ENCODE peak calls at places on chromosome X, in five cellular contexts. One of them, this sample, is unnamed.

GRCh38 chrX:133661962-133662839 is 246.9 kb upstream of the GPC4 start:
- DNase-seq in fibroblast of lung: peak; percentile 22
- DNase-seq in left ventricle myocardium inferior: no peak
- DNase-seq in cardiac muscle cell: no peak
- DNase-seq in fibroblast of mammary gland: peak; percentile 81
- DNase-seq in this sample: no peak

GRCh38 chrX:72634321-72634720 is 61.7 kb upstream of the HDAC8 start:
- DNase-seq in fibroblast of lung: peak; percentile 72
- DNase-seq in left ventricle myocardium inferior: no peak
- DNase-seq in cardiac muscle cell: no peak
- DNase-seq in fibroblast of mammary gland: peak; percentile 39
- DNase-seq in this sample: peak; percentile 19

GRCh38 chrX:3609800-3610199 is 103.6 kb downstream of the PRKX start:
- DNase-seq in fibroblast of lung: peak; percentile 22
- DNase-seq in left ventricle myocardium inferior: no peak
- DNase-seq in cardiac muscle cell: no peak
- DNase-seq in fibroblast of mammary gland: peak; percentile 82
- DNase-seq in this sample: peak; percentile 69

GRCh38 chrX:13099121-13099520 is 54.7 kb upstream of the FAM9C start:
- DNase-seq in fibroblast of lung: no peak
- DNase-seq in left ventricle myocardium inferior: no peak
- DNase-seq in cardiac muscle cell: no peak
- DNase-seq in fibroblast of mammary gland: no peak
- DNase-seq in this sample: peak; percentile 54

GRCh38 chrX:149937881-149938426 is 337 bp downstream of the EOLA2 start:
- DNase-seq in fibroblast of lung: peak; percentile 9
- DNase-seq in left ventricle myocardium inferior: peak; percentile 22
- DNase-seq in cardiac muscle cell: no peak
- DNase-seq in fibroblast of mammary gland: no peak
- DNase-seq in this sample: no peak

GRCh38 chrX:24424948-24425347 is 40.1 kb upstream of the PDK3 start:
- DNase-seq in fibroblast of lung: no peak
- DNase-seq in left ventricle myocardium inferior: peak; percentile 25
- DNase-seq in cardiac muscle cell: no peak
- DNase-seq in fibroblast of mammary gland: peak; percentile 79
- DNase-seq in this sample: peak; percentile 6

GRCh38 chrX:38959736-38960534 is 158.7 kb downstream of the MID1IP1 start:
- DNase-seq in fibroblast of lung: peak; percentile 84
- DNase-seq in left ventricle myocardium inferior: no peak
- DNase-seq in cardiac muscle cell: peak; percentile 8
- DNase-seq in fibroblast of mammary gland: peak; percentile 81
- DNase-seq in this sample: peak; percentile 2

GRCh38 chrX:96314974-96315373 is 369.7 kb upstream of the DIAPH2 start:
- DNase-seq in fibroblast of lung: peak; percentile 30
- DNase-seq in left ventricle myocardium inferior: no peak
- DNase-seq in cardiac muscle cell: no peak
- DNase-seq in fibroblast of mammary gland: peak; percentile 79
- DNase-seq in this sample: peak; percentile 5

GRCh38 chrX:70960728-70961127 is 29.8 kb upstream of the SLC7A3 start:
- DNase-seq in fibroblast of lung: no peak
- DNase-seq in left ventricle myocardium inferior: no peak
- DNase-seq in cardiac muscle cell: no peak
- DNase-seq in fibroblast of mammary gland: no peak
- DNase-seq in this sample: peak; percentile 18

GRCh38 chrX:17744896-17745523 is 7.7 kb downstream of the SCML1 start:
- DNase-seq in fibroblast of lung: peak; percentile 34
- DNase-seq in left ventricle myocardium inferior: no peak
- DNase-seq in cardiac muscle cell: no peak
- DNase-seq in fibroblast of mammary gland: peak; percentile 18
- DNase-seq in this sample: peak; percentile 27

GRCh38 chrX:13533726-13534125 is 35.7 kb upstream of the EGFL6 start:
- DNase-seq in fibroblast of lung: peak; percentile 58
- DNase-seq in left ventricle myocardium inferior: no peak
- DNase-seq in cardiac muscle cell: no peak
- DNase-seq in fibroblast of mammary gland: peak; percentile 66
- DNase-seq in this sample: no peak

DNA sequence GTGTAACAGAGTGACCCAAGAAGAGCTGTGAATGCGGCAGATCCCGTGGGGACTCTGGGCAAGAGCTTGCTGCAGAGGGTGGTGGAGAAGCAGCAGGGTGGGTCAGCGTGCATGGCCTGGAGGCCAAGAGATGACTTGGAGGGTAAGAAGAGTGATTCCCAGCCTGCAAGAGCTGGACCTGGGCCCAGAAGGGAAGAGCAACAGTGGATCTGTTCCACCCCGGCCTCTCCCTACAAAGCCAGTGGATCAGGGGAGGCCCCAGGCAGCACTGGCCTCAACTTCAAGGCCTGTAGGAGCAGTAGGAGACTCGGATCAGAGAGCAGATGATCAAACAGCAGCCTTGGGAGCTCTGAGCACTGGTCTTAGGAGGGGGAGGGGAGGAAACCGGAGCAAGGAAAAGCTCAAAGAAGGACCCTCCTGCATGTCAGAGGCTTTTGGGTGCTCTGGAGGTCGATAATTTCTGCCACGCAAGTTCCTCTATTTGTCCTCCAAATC is 7.6 kb downstream of the L1CAM start:
- DNase-seq in fibroblast of lung: no peak
- DNase-seq in left ventricle myocardium inferior: no peak
- DNase-seq in cardiac muscle cell: no peak
- DNase-seq in fibroblast of mammary gland: no peak
- DNase-seq in this sample: no peak
- H3K4me3 ChIP-seq in fibroblast of lung: no peak overlapping the region
- H3K4me3 ChIP-seq in left ventricle myocardium inferior: no peak overlapping the region
- H3K4me3 ChIP-seq in cardiac muscle cell: no peak overlapping the region
- H3K4me3 ChIP-seq in fibroblast of mammary gland: no peak overlapping the region
- H3K4me3 ChIP-seq in this sample: no peak overlapping the region

DNA sequence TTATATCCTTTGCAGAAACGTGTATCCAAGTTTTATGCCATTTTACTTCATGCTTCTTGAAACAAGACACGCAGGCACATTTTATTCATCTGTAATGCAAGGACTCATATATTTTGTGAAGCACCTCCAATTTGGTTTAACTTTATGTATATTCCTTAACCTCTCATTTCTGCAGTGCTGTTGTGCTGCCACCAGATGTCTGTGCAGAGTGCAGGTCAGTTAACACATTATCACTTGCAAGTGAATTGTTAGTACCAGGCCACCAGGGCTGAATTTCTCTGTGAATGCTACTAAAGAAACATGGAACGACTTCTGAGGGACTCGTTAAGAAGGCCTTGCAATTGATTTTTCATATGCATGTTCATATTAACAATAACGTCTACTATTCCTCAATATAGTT is 770.4 kb downstream of the NLGN4X start:
- DNase-seq in fibroblast of lung: no peak
- DNase-seq in left ventricle myocardium inferior: no peak
- DNase-seq in cardiac muscle cell: peak; percentile 7
- DNase-seq in fibroblast of mammary gland: no peak
- DNase-seq in this sample: no peak
- TF ChIP-seq CTCF in fibroblast of lung: no peak
- TF ChIP-seq CTCF in left ventricle myocardium inferior: no peak
- TF ChIP-seq CTCF in cardiac muscle cell: no peak
- TF ChIP-seq CTCF in fibroblast of mammary gland: no peak
- TF ChIP-seq CTCF in this sample: no peak

DNA sequence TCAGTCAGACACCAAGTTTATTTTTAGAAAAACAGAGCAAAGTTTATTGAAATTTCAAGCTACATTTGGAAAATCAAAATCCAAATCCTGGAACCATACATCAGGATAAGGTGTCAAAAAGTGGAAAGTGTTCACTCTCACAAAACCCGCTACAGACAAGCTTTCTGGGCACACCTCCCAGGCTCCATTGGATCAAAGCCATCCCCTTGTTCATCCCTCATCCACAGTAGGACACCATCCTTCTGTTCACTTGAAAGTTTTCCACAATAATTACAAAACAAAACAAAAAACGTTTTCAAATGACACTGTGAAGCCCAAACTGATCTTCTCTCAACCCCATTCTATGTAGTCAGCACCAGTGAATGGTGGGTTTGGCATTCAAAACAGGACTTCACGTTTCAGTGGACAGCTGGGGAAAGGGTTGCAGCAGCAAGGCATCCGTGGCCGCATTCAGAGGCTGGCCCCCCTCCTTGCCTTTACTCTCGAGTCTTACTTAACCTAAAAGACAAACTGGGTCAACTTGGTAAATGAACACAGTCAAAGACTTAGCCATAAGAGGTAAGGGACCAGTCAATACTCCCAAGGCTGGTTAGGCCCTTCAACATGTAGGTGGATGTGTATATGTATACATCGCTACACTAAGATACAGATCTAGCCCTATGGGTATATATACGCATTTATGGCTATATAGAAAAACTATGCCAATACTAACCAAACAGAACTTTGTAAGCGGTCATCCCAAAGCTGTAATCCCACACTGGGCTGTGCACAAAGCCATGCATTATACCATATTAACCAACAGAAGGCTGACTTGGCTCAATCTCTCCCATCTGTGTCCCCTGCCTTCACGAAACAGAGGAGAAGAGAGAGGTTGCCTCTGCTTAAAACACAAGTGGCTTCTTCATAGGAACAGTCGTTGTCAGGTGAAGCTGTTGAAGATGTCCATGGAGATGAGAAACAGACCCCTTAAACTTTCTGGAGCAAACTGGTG is 62.1 kb downstream of the TSC22D3 start:
- DNase-seq in fibroblast of lung: peak; percentile 34
- DNase-seq in left ventricle myocardium inferior: no peak
- DNase-seq in cardiac muscle cell: no peak
- DNase-seq in fibroblast of mammary gland: peak; percentile 43
- DNase-seq in this sample: peak; percentile 36
- H3K4me3 ChIP-seq in fibroblast of lung: peak overlapping the region; percentile 94
- H3K4me3 ChIP-seq in left ventricle myocardium inferior: peak overlapping the region; percentile 76
- H3K4me3 ChIP-seq in cardiac muscle cell: no peak overlapping the region
- H3K4me3 ChIP-seq in fibroblast of mammary gland: peak overlapping the region; percentile 75
- H3K4me3 ChIP-seq in this sample: peak overlapping the region; percentile 79

GRCh38 chrX:119636419-119636818 is 30.2 kb upstream of the NKRF start:
- DNase-seq in fibroblast of lung: no peak
- DNase-seq in left ventricle myocardium inferior: no peak
- DNase-seq in cardiac muscle cell: no peak
- DNase-seq in fibroblast of mammary gland: no peak
- DNase-seq in this sample: no peak
- TF ChIP-seq CTCF in fibroblast of lung: no peak
- TF ChIP-seq CTCF in left ventricle myocardium inferior: no peak
- TF ChIP-seq CTCF in cardiac muscle cell: no peak
- TF ChIP-seq CTCF in fibroblast of mammary gland: no peak
- TF ChIP-seq CTCF in this sample: no peak

GRCh38 chrX:10282490-10282889 is 125.7 kb downstream of the CLCN4 start:
- DNase-seq in fibroblast of lung: no peak
- DNase-seq in left ventricle myocardium inferior: no peak
- DNase-seq in cardiac muscle cell: no peak
- DNase-seq in fibroblast of mammary gland: no peak
- DNase-seq in this sample: no peak

GRCh38 chrX:10278716-10279115 is 121.9 kb downstream of the CLCN4 start:
- DNase-seq in fibroblast of lung: no peak
- DNase-seq in left ventricle myocardium inferior: no peak
- DNase-seq in cardiac muscle cell: no peak
- DNase-seq in fibroblast of mammary gland: no peak
- DNase-seq in this sample: no peak

GRCh38 chrX:10280061-10280460 is 123.3 kb downstream of the CLCN4 start:
- DNase-seq in fibroblast of lung: no peak
- DNase-seq in left ventricle myocardium inferior: no peak
- DNase-seq in cardiac muscle cell: no peak
- DNase-seq in fibroblast of mammary gland: no peak
- DNase-seq in this sample: no peak
- H3K4me3 ChIP-seq in fibroblast of lung: no peak overlapping the region
- H3K4me3 ChIP-seq in left ventricle myocardium inferior: no peak overlapping the region
- H3K4me3 ChIP-seq in cardiac muscle cell: no peak overlapping the region
- H3K4me3 ChIP-seq in fibroblast of mammary gland: no peak overlapping the region
- H3K4me3 ChIP-seq in this sample: no peak overlapping the region

This sample was measured in choroid plexus epithelial cell.